ENCODE peak calls at places on chromosomes 5 and 9, in seven cellular contexts. S is NCI-H226; V is PC-3; Z is CD8-positive, alpha-beta memory T cell; J is HuH-7; E is psoas muscle; U is mucosa of descending colon. H is an unnamed sample.

GRCh38 chr9:99030082-99030481 is 74.8 kb upstream of the TGFBR1 start:
- DNase-seq in S (peak), U (no peak), V (no peak), E (no peak), J (no peak), Z (no peak), H (no peak)

GRCh38 chr9:20111173-20111843 is 322.5 kb upstream of the SLC24A2 start:
- DNase-seq in J (no peak), Z (no peak), E (no peak), U (no peak), V (no peak), S (no peak), H (no peak)

GRCh38 chr9:86923061-86923460 is 24.2 kb downstream of the GAS1 start:
- DNase-seq in J (no peak), E (no peak), V (no peak), Z (no peak), S (no peak), U (no peak), H (no peak)

GRCh38 chr5:178778919-178779318 is 48.5 kb upstream of the ZNF354A start:
- DNase-seq in S (no peak), V (no peak), Z (no peak), J (no peak), E (no peak), U (no peak), H (no peak)

GRCh38 chr9:71223953-71224538 is 102.6 kb upstream of the TRPM3 start:
- DNase-seq in Z (no peak), E (no peak), S (no peak), J (no peak), V (no peak), U (no peak), H (no peak)

GRCh38 chr9:136170291-136170901 is 34.5 kb downstream of the LHX3 start:
- DNase-seq in J (peak), E (no peak), Z (peak), V (peak), U (peak), S (no peak), H (no peak)

GRCh38 chr5:42015681-42016080 is 90.6 kb downstream of the FBXO4 start:
- DNase-seq in E (no peak), U (no peak), J (no peak), S (no peak), Z (no peak), V (no peak), H (no peak)

GRCh38 chr5:140025736-140026135 is 17.4 kb downstream of the NRG2 start:
- DNase-seq in J (no peak), Z (no peak), V (no peak), S (no peak), E (no peak), U (no peak), H (no peak)

GRCh38 chr5:174320051-174320450 is 274.5 kb downstream of the NSG2 start:
- DNase-seq in S (no peak), V (no peak), Z (no peak), E (no peak), J (no peak), U (no peak), H (no peak)

GRCh38 chr9:135961277-135961705 is at the start of gene UBAC1:
- DNase-seq in V (peak), S (peak), J (peak), U (peak), E (peak), Z (peak), H (peak)

GRCh38 chr5:35852084-35852734 is 4.5 kb upstream of the IL7R start:
- DNase-seq in J (no peak), E (peak), V (peak), U (no peak), S (peak), Z (peak), H (no peak)

GRCh38 chr9:4197548-4197947 is 102.3 kb downstream of the GLIS3 start:
- DNase-seq in V (peak), Z (no peak), E (no peak), S (no peak), U (no peak), J (peak), H (no peak)